ENCODE peak calls at places on chromosome 4, in ten cellular contexts. M is NCI-H1436; P is HTR-8/SVneo; W is GM03348; Z is naive thymus-derived CD8-positive, alpha-beta T cell; V is cardiac fibroblast; F is iPS-NIHi11; C is neural crest cell; Q is heart right ventricle; E is H4. G is an unnamed sample.

GRCh38 chr4:16868674-16869073 is 29.8 kb downstream of the LDB2 start:
- DNase-seq in M (no peak), P (no peak), W (no peak), Z (no peak), V (no peak), F (no peak), C (no peak), Q (no peak), E (no peak), G (no peak)

GRCh38 chr4:103402198-103402597 is 204.1 kb upstream of the CENPE start:
- DNase-seq in M (no peak), P (no peak), W (no peak), Z (no peak), V (no peak), F (no peak), C (no peak), Q (no peak), E (no peak), G (no peak)

GRCh38 chr4:41028392-41029076 is 185.8 kb downstream of the APBB2 start:
- DNase-seq in M (no peak), P (peak), W (no peak), Z (no peak), V (peak), F (no peak), C (no peak), Q (no peak), E (peak), G (no peak)

GRCh38 chr4:165864228-165864627 is 8.8 kb upstream of the TLL1 start:
- DNase-seq in M (no peak), P (peak), W (no peak), Z (no peak), V (peak), F (no peak), C (no peak), Q (no peak), E (no peak), G (no peak)

GRCh38 chr4:35253331-35253730 is 991.0 kb downstream of the ARAP2 start:
- DNase-seq in M (no peak), P (no peak), W (no peak), Z (no peak), V (no peak), F (no peak), C (no peak), Q (no peak), E (no peak), G (no peak)

GRCh38 chr4:6542951-6543350 is 32.0 kb upstream of the MAN2B2 start:
- DNase-seq in M (no peak), P (no peak), W (no peak), Z (no peak), V (no peak), F (no peak), C (no peak), Q (no peak), E (no peak), G (no peak)

GRCh38 chr4:187995322-187996207 is at the start of gene ZFP42:
- DNase-seq in M (no peak), P (no peak), W (no peak), Z (no peak), V (no peak), F (peak), C (no peak), Q (no peak), E (no peak), G (no peak)

GRCh38 chr4:76943790-76944189 is 5.8 kb upstream of the SEPTIN11 start:
- DNase-seq in M (no peak), P (no peak), W (peak), Z (no peak), V (peak), F (no peak), C (no peak), Q (peak), E (no peak), G (no peak)

GRCh38 chr4:156771171-156771837 is 200.3 kb downstream of the PDGFC start:
- DNase-seq in M (no peak), P (peak), W (peak), Z (no peak), V (peak), F (peak), C (no peak), Q (no peak), E (peak), G (peak)

GRCh38 chr4:46392421-46392820 is 2.5 kb upstream of the GABRA2 start:
- DNase-seq in M (no peak), P (no peak), W (no peak), Z (no peak), V (no peak), F (peak), C (no peak), Q (no peak), E (peak), G (no peak)

GRCh38 chr4:184350213-184350817 is 124.0 kb downstream of the IRF2 start:
- DNase-seq in M (no peak), P (no peak), W (no peak), Z (no peak), V (no peak), F (no peak), C (no peak), Q (no peak), E (no peak), G (no peak)

GRCh38 chr4:122150896-122151295 is 1.2 kb upstream of the BLTP1 start:
- DNase-seq in M (no peak), P (no peak), W (no peak), Z (no peak), V (no peak), F (no peak), C (no peak), Q (no peak), E (no peak), G (no peak)

GRCh38 chr4:1015179-1015578 is 3.8 kb downstream of the FGFRL1 start:
- DNase-seq in M (no peak), P (no peak), W (no peak), Z (no peak), V (no peak), F (no peak), C (peak), Q (no peak), E (no peak), G (no peak)

GRCh38 chr4:152572417-152573086 is 36.7 kb upstream of the FBXW7 start:
- DNase-seq in M (no peak), P (no peak), W (no peak), Z (no peak), V (peak), F (no peak), C (no peak), Q (no peak), E (no peak), G (no peak)

GRCh38 chr4:33071552-33071951 is 2351.4 kb downstream of the PCDH7 start:
- DNase-seq in M (no peak), P (no peak), W (no peak), Z (no peak), V (peak), F (no peak), C (no peak), Q (no peak), E (no peak), G (no peak)

GRCh38 chr4:12724520-12724919 is 759.6 kb downstream of the RAB28 start:
- DNase-seq in M (no peak), P (no peak), W (no peak), Z (no peak), V (peak), F (no peak), C (no peak), Q (no peak), E (no peak), G (no peak)

GRCh38 chr4:123919576-123920098 is 523.0 kb downstream of the SPRY1 start:
- DNase-seq in M (no peak), P (no peak), W (no peak), Z (no peak), V (no peak), F (no peak), C (no peak), Q (no peak), E (no peak), G (no peak)

GRCh38 chr4:123786955-123787354 is 390.4 kb downstream of the SPRY1 start:
- DNase-seq in M (no peak), P (no peak), W (no peak), Z (no peak), V (peak), F (no peak), C (no peak), Q (peak), E (peak), G (no peak)

GRCh38 chr4:84492290-84492689 is 6.8 kb downstream of the NKX6-1 start:
- DNase-seq in M (no peak), P (no peak), W (no peak), Z (no peak), V (no peak), F (no peak), C (no peak), Q (no peak), E (no peak), G (no peak)

GRCh38 chr4:55545133-55545532 is 1.6 kb downstream of the CLOCK start:
- DNase-seq in M (peak), P (no peak), W (no peak), Z (no peak), V (peak), F (no peak), C (no peak), Q (no peak), E (no peak), G (peak)

GRCh38 chr4:182828678-182829025 is 88.5 kb downstream of the DCTD start:
- DNase-seq in M (peak), P (no peak), W (no peak), Z (no peak), V (no peak), F (no peak), C (no peak), Q (no peak), E (no peak), G (no peak)

GRCh38 chr4:142883433-142883832 is 37.3 kb upstream of the INPP4B start:
- DNase-seq in M (no peak), P (no peak), W (no peak), Z (no peak), V (peak), F (peak), C (no peak), Q (no peak), E (no peak), G (peak)

GRCh38 chr4:6107114-6107791 is 89.0 kb upstream of the C4orf50 start:
- DNase-seq in M (no peak), P (no peak), W (no peak), Z (peak), V (no peak), F (no peak), C (no peak), Q (no peak), E (no peak), G (no peak)

GRCh38 chr4:84474107-84474506 is 25.0 kb downstream of the NKX6-1 start:
- DNase-seq in M (no peak), P (no peak), W (no peak), Z (no peak), V (no peak), F (no peak), C (no peak), Q (no peak), E (no peak), G (no peak)

GRCh38 chr4:135515295-135515694 is 1313.7 kb upstream of the PABPC4L start:
- DNase-seq in M (no peak), P (peak), W (no peak), Z (no peak), V (peak), F (no peak), C (no peak), Q (no peak), E (no peak), G (no peak)

GRCh38 chr4:173343832-173344397 is 9.8 kb upstream of the HMGB2 start:
- DNase-seq in M (no peak), P (no peak), W (no peak), Z (no peak), V (no peak), F (no peak), C (no peak), Q (no peak), E (no peak), G (no peak)

GRCh38 chr4:73852771-73853170 is 325 bp upstream of the PF4V1 start:
- DNase-seq in M (no peak), P (no peak), W (no peak), Z (no peak), V (no peak), F (no peak), C (no peak), Q (no peak), E (no peak), G (no peak)

GRCh38 chr4:102438873-102439614 is 62.1 kb upstream of the NFKB1 start:
- DNase-seq in M (no peak), P (no peak), W (peak), Z (no peak), V (peak), F (peak), C (no peak), Q (no peak), E (peak), G (no peak)

GRCh38 chr4:63693321-63693720 is 715.9 kb downstream of the TECRL start:
- DNase-seq in M (no peak), P (no peak), W (no peak), Z (no peak), V (peak), F (no peak), C (no peak), Q (no peak), E (no peak), G (no peak)

GRCh38 chr4:183426507-183426906 is 17.9 kb upstream of the CDKN2AIP start:
- DNase-seq in M (no peak), P (no peak), W (no peak), Z (no peak), V (no peak), F (no peak), C (no peak), Q (no peak), E (no peak), G (no peak)

GRCh38 chr4:532588-533317 is 33.7 kb downstream of the PIGG start:
- DNase-seq in M (no peak), P (peak), W (no peak), Z (no peak), V (no peak), F (peak), C (no peak), Q (no peak), E (no peak), G (no peak)

G was measured in HCT116.